ENCODE peak calls at places on chromosomes 13 and 19, in seven cellular contexts. A, I, Z, S, P, U and H are unnamed samples.

GRCh38 chr13:76043882-76044281 is 407.8 kb downstream of the LMO7 start:
- DNase-seq in A (no peak), I (no peak), Z (no peak), S (no peak), P (no peak), U (peak; percentile 19), H (no peak)

GRCh38 chr13:94928127-94928526 is 215.8 kb upstream of the SOX21 start:
- DNase-seq in A (no peak), I (no peak), Z (no peak), S (no peak), P (no peak), U (no peak), H (no peak)

GRCh38 chr19:30069535-30070197 is 127.6 kb downstream of the URI1 start:
- DNase-seq in A (no peak), I (no peak), Z (no peak), S (no peak), P (no peak), U (no peak), H (no peak)

GRCh38 chr19:7494416-7495098 is 5.7 kb upstream of the PEX11G start:
- DNase-seq in A (peak; percentile 85), I (no peak), Z (no peak), S (no peak), P (peak; percentile 31), U (peak; percentile 33), H (no peak)

GRCh38 chr13:33692531-33692930 is 125.4 kb upstream of the RFC3 start:
- DNase-seq in A (no peak), I (no peak), Z (no peak), S (no peak), P (no peak), U (no peak), H (no peak)

GRCh38 chr13:20993661-20994440 is 67.5 kb downstream of the LATS2 start:
- DNase-seq in A (no peak), I (peak; percentile 96), Z (no peak), S (no peak), P (no peak), U (no peak), H (no peak)

GRCh38 chr13:100443278-100443997 is 145.2 kb downstream of the GGACT start:
- DNase-seq in A (no peak), I (no peak), Z (no peak), S (no peak), P (no peak), U (no peak), H (no peak)

GRCh38 chr19:49114630-49115363 is 627 bp downstream of the LIN7B start:
- DNase-seq in A (peak; percentile 73), I (peak; percentile 18), Z (peak; percentile 79), S (no peak), P (peak; percentile 69), U (peak; percentile 93), H (peak; percentile 65)

GRCh38 chr13:77571956-77572355 is 36.5 kb downstream of the SCEL start:
- DNase-seq in A (no peak), I (no peak), Z (no peak), S (no peak), P (no peak), U (no peak), H (no peak)

DNA sequence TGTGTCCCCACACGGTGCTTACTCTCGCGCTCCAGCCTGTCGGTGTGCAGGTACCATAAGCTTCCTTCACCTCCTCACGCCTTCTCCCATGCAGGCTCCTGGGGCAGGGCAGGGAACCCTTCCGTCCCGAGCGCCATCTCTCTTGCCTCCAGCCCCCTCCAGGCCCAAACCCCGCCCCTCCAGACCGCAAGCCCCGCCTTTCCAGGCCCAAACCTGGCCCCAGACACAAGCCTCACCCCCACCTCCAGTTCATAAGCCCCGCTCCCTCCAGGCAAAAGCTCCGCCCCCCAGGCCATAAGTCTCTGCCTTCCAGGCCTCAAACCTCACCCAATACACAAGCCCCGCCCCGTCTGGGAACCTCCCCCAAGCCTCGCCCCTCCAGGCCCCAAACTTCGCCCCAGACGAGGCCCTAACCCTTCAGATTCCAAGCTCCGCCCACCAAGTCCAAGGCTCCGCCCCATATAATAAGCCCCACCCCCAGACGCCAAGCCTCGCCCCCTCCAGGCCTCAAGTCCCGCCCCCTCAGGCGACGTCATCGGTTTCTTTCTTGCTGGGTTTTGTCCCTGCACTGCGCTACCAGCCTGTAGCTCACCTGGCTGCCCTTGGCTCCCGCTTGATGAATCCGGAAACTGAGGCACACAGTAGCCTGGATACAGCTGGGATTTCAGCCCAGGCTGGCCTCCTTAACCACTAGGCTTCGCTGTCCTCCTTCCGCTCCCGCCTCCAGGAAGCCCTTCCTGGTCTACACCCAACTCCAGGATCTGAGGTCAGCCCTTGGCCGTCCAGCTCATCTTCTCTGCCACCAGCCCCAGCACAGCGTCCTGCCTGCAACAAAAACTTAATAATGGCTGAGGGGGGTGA is 16.1 kb downstream of the MKNK2 start:
- DNase-seq in A (peak; percentile 54), I (no peak), Z (peak; percentile 39), S (no peak), P (peak; percentile 91), U (peak; percentile 71), H (peak; percentile 38)
- H3K4me1 ChIP-seq in A (peaks cover 46% of the 10 kb centered on the region), I (peaks cover 10% of the 10 kb centered on the region), Z (peaks cover 41% of the 10 kb centered on the region), S (peaks cover 40% of the 10 kb centered on the region), P (peaks cover 9% of the 10 kb centered on the region), U (peaks cover 9% of the 10 kb centered on the region), H (no peaks in the 10 kb centered on the region)

GRCh38 chr19:15218501-15218900 is 13.7 kb downstream of the EPHX3 start:
- DNase-seq in A (no peak), I (no peak), Z (no peak), S (no peak), P (no peak), U (no peak), H (no peak)

GRCh38 chr19:15227261-15227660 is 5.0 kb downstream of the EPHX3 start:
- DNase-seq in A (no peak), I (no peak), Z (no peak), S (no peak), P (no peak), U (no peak), H (no peak)

GRCh38 chr19:15225797-15226196 is 6.5 kb downstream of the EPHX3 start:
- DNase-seq in A (no peak), I (no peak), Z (no peak), S (no peak), P (no peak), U (no peak), H (no peak)

GRCh38 chr19:15222738-15223648 is 9.3 kb downstream of the EPHX3 start:
- DNase-seq in A (peak; percentile 88), I (peak; percentile 88), Z (peak; percentile 84), S (no peak), P (peak; percentile 81), U (peak; percentile 100), H (peak; percentile 93)

GRCh38 chr19:15223649-15224371 is 8.4 kb downstream of the EPHX3 start:
- DNase-seq in A (no peak), I (no peak), Z (no peak), S (no peak), P (no peak), U (peak; percentile 56), H (no peak)
- H3K4me1 ChIP-seq in A (peaks cover 8% of the 10 kb centered on the region), I (peaks cover 16% of the 10 kb centered on the region), Z (peaks cover 9% of the 10 kb centered on the region), S (peaks cover 14% of the 10 kb centered on the region), P (no peaks in the 10 kb centered on the region), U (no peaks in the 10 kb centered on the region), H (peaks cover 17% of the 10 kb centered on the region)

GRCh38 chr13:27442071-27442647 is 8.2 kb downstream of the MTIF3 start:
- DNase-seq in A (no peak), I (no peak), Z (peak; percentile 52), S (no peak), P (peak; percentile 61), U (no peak), H (peak; percentile 83)
- H3K4me1 ChIP-seq in A (peaks cover 1% of the 10 kb centered on the region), I (no peaks in the 10 kb centered on the region), Z (peaks cover 18% of the 10 kb centered on the region), S (no peaks in the 10 kb centered on the region), P (peaks cover 9% of the 10 kb centered on the region), U (no peaks in the 10 kb centered on the region), H (peaks cover 26% of the 10 kb centered on the region)

GRCh38 chr13:50635504-50635903 is 208.0 kb downstream of the DLEU7 start:
- DNase-seq in A (peak; percentile 13), I (no peak), Z (no peak), S (no peak), P (no peak), U (no peak), H (no peak)

GRCh38 chr13:50631041-50631440 is 212.5 kb downstream of the DLEU7 start:
- DNase-seq in A (no peak), I (no peak), Z (no peak), S (no peak), P (no peak), U (no peak), H (no peak)

GRCh38 chr13:50634339-50634738 is 209.2 kb downstream of the DLEU7 start:
- DNase-seq in A (no peak), I (no peak), Z (no peak), S (no peak), P (no peak), U (no peak), H (no peak)

GRCh38 chr13:50636007-50636704 is 207.3 kb downstream of the DLEU7 start:
- DNase-seq in A (no peak), I (no peak), Z (no peak), S (no peak), P (no peak), U (peak; percentile 82), H (peak; percentile 31)
- H3K4me1 ChIP-seq in A (no peaks in the 10 kb centered on the region), I (no peaks in the 10 kb centered on the region), Z (no peaks in the 10 kb centered on the region), S (no peaks in the 10 kb centered on the region), P (no peaks in the 10 kb centered on the region), U (peaks cover 10% of the 10 kb centered on the region), H (no peaks in the 10 kb centered on the region)

DNA sequence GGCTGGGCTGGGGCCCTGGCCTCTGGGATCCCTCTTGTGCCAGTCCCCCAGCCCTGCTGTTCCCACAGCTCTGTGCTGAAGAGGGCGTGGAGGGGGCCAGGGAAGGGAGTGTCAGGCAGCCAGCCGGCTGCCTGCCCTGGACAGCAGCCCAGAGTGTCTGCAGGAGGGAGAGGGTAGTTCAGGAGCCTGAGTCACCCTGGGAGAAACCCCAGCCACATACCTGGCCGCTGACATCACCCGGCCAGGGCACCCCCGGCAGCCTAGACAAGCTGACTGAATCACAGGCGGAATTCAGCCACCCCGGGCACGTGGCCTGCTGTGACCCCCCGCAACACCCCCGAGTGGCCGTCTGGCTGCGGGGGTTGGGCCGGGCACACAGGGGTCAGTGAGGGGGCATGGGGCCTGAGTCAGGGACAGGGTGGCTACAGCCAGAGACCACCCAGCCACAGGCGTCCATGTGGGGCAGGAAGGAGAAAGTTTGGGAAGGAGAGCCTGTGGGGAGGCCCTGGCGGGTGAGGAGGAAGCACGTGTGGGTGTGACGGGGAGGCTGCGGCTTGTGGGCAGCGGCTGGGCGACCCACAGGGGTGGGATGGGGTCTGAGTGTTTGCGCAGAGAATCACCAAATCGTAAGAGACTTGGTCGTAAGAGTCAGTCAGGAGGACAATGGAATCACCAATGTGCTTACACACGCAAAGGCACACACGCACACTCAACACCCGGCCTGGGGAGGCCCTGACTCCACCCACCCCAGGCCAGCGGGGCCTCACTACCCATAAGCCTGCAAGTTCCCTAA is 11.9 kb upstream of the FOSB start:
- DNase-seq in A (peak; percentile 99), I (peak; percentile 99), Z (peak; percentile 98), S (no peak), P (peak; percentile 91), U (peak; percentile 71), H (peak; percentile 95)
- H3K4me1 ChIP-seq in A (peaks cover 34% of the 10 kb centered on the region), I (peaks cover 31% of the 10 kb centered on the region), Z (peaks cover 27% of the 10 kb centered on the region), S (peaks cover 27% of the 10 kb centered on the region), P (peaks cover 8% of the 10 kb centered on the region), U (peaks cover 4% of the 10 kb centered on the region), H (peaks cover 26% of the 10 kb centered on the region)

DNA sequence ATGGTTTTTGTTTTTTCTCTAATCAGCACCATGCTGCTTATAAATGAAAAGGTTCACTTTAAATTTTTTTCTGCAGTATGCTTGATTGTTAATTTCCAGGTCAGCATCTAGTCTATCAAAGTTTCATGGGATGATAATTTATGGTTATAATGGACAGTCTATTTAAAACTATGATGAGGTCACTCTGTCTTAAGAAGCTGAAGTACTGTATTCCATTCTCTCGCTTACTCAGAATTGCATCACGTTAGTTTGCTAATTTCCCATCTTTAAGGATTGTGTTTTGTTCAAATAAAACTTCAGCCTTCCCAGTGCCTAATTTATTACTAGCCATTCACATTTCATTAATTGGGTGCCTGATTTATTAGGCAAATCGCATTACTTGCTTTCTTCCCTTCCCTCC is 94.3 kb downstream of the GPC6 start:
- DNase-seq in A (no peak), I (peak; percentile 54), Z (no peak), S (no peak), P (no peak), U (no peak), H (no peak)
- H3K4me1 ChIP-seq in A (no peaks in the 10 kb centered on the region), I (no peaks in the 10 kb centered on the region), Z (no peaks in the 10 kb centered on the region), S (no peaks in the 10 kb centered on the region), P (no peaks in the 10 kb centered on the region), U (peaks cover 17% of the 10 kb centered on the region), H (no peaks in the 10 kb centered on the region)